ENCODE peak calls at places on chromosomes 7 and 10, in four cellular contexts. L is IMR-90, D is tibial nerve, X is body of pancreas. C is an unnamed sample. For H3K27me3 and H3K4me1, the result is how much of the 10 kb centered on the place peaks cover.

GRCh38 chr7:114620208-114620607 is 205.6 kb downstream of the FOXP2 start:
- DNase-seq in D (no peak), L (no peak), X (no peak), C (no peak)

GRCh38 chr10:57008189-57008588 is 647.1 kb upstream of the ZWINT start:
- DNase-seq in X (no peak), L (no peak), D (no peak), C (no peak)

GRCh38 chr7:55774327-55775050 is 88.1 kb downstream of the SEPTIN14 start:
- DNase-seq in D (no peak), L (no peak), X (peak), C (no peak)

GRCh38 chr7:108650487-108650886 is 80.8 kb downstream of the DNAJB9 start:
- DNase-seq in L (peak), X (no peak), D (no peak), C (no peak)

GRCh38 chr10:3294919-3295318 is 122.3 kb upstream of the PITRM1 start:
- DNase-seq in D (no peak), L (no peak), X (no peak), C (no peak)

GRCh38 chr7:51213618-51214017 is 103.0 kb downstream of the COBL start:
- DNase-seq in X (no peak), D (no peak), L (no peak), C (no peak)

GRCh38 chr10:103739039-103739764 is 116.2 kb downstream of the SH3PXD2A start:
- DNase-seq in X (peak), D (peak), L (peak), C (peak)

GRCh38 chr10:88960854-88961253 is 8.3 kb upstream of the ACTA2 start:
- DNase-seq in D (no peak), L (no peak), X (no peak), C (no peak)

GRCh38 chr7:150398965-150399320 is 19.8 kb downstream of the ZNF775 start:
- DNase-seq in X (no peak), D (no peak), L (no peak), C (no peak)

GRCh38 chr10:8359467-8359866 is 305.0 kb downstream of the GATA3 start:
- DNase-seq in D (no peak), L (no peak), X (no peak), C (no peak)

GRCh38 chr7:99638731-99639130 is 22.0 kb downstream of the ZSCAN25 start:
- DNase-seq in L (no peak), D (no peak), X (no peak), C (no peak)

GRCh38 chr10:89134963-89135362 is 72.2 kb downstream of the CH25H start:
- DNase-seq in X (no peak), D (no peak), L (no peak), C (no peak)

GRCh38 chr7:40024048-40024447 is 74.0 kb downstream of the CDK13 start:
- DNase-seq in L (no peak), X (no peak), D (no peak), C (no peak)

GRCh38 chr7:44062903-44063295 is 2.5 kb downstream of the PGAM2 start:
- DNase-seq in L (no peak), X (no peak), D (no peak), C (no peak)

GRCh38 chr10:13165177-13165576 is 3.8 kb downstream of the MCM10 start:
- DNase-seq in L (no peak), X (no peak), D (no peak), C (no peak)

GRCh38 chr10:5840314-5841307 is 27.4 kb upstream of the GDI2 start:
- DNase-seq in X (peak), L (no peak), D (peak), C (peak)

GRCh38 chr10:623039-623438 is 66.4 kb downstream of the DIP2C start:
- DNase-seq in D (no peak), L (no peak), X (no peak), C (no peak)

GRCh38 chr7:45601094-45601493 is 26.9 kb downstream of the ADCY1 start:
- DNase-seq in X (no peak), L (no peak), D (no peak), C (no peak)

GRCh38 chr7:45347804-45348203 is 190.2 kb downstream of the RAMP3 start:
- DNase-seq in L (peak), X (no peak), D (no peak), C (no peak)

GRCh38 chr10:13839430-13839986 is 252.7 kb downstream of the PRPF18 start:
- DNase-seq in X (no peak), L (peak), D (no peak), C (no peak)

GRCh38 chr7:106365252-106366005 is 80.6 kb upstream of the NAMPT start:
- DNase-seq in L (no peak), D (no peak), X (peak), C (no peak)

GRCh38 chr10:15035385-15036301 is 8.1 kb upstream of the OLAH start:
- DNase-seq in X (peak), D (peak), L (peak), C (peak)

GRCh38 chr7:31935115-31935514 is 135.1 kb downstream of the PDE1C start:
- DNase-seq in D (no peak), L (no peak), X (no peak), C (no peak)

GRCh38 chr10:83765711-83766110 is 373.6 kb upstream of the GHITM start:
- DNase-seq in D (no peak), X (no peak), L (no peak), C (no peak)

GRCh38 chr7:95631545-95631944 is 35.2 kb upstream of the PDK4 start:
- DNase-seq in X (no peak), D (no peak), L (no peak), C (no peak)

GRCh38 chr7:6172331-6173295 is 99.8 kb downstream of the CYTH3 start:
- DNase-seq in L (peak), D (no peak), X (no peak), C (no peak)

GRCh38 chr7:55130079-55130476 is 111.3 kb downstream of the EGFR start:
- DNase-seq in L (peak), X (no peak), D (no peak), C (no peak)

GRCh38 chr7:45923290-45923689 is 2.2 kb upstream of the IGFBP3 start:
- DNase-seq in D (peak), X (peak), L (peak), C (peak)

GRCh38 chr7:25995893-25996529 is 156.0 kb upstream of the NFE2L3 start:
- DNase-seq in D (no peak), L (no peak), X (peak), C (no peak)

GRCh38 chr7:46155367-46155766 is 234.3 kb upstream of the IGFBP3 start:
- DNase-seq in D (no peak), X (no peak), L (no peak), C (no peak)

GRCh38 chr7:2628137-2628482 is 3.7 kb upstream of the TTYH3 start:
- DNase-seq in D (no peak), X (no peak), L (no peak), C (no peak)

GRCh38 chr7:73560035-73560835 is 2.7 kb upstream of the BCL7B start:
- DNase-seq in X (no peak), D (no peak), L (peak), C (no peak)

GRCh38 chr10:77333610-77334340 is 303.8 kb downstream of the KCNMA1 start:
- DNase-seq in D (no peak), X (peak), L (peak), C (no peak)

DNA sequence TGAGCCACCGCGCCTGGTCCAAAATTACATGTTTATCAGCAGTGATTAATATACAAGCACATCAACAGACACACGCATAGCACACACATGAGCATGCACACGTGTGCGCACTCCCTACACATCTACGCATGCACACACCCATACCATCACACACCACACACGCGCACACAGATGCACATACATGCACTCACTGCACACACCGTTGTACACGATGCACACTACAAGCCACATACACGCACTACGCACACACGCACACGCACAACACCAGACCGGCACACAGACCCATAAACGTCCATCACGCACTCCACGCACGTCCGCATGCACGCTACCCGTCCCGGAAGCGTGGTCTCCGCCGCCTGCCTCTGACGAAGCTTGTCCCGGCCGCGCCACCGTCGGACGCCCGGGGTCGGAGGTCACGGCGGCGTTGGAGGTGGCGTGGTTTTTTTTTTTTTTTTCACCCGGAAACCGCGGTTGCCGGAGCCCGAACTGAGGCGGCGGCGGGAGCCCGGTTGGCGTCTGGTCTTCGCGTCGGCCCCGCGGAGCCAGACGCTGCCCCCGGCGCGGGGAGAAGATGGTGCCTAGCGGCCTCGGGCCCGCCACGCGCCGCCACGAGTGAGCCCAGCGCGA is at the start of gene TMEM248:
- DNase-seq in L (peak), X (peak), D (peak), C (peak)
- TF ChIP-seq POLR2A in L (peak), X (no peak), D (peak), C (peak)

GRCh38 chr10:69641261-69641980 is 11.4 kb downstream of the FAM241B start:
- DNase-seq in D (no peak), X (no peak), L (no peak), C (no peak)
- H3K27me3 ChIP-seq in D (under half), X (under half), L (half or more), C (under half)

GRCh38 chr10:32958992-32959703 is 1.1 kb upstream of the ITGB1 start:
- DNase-seq in L (no peak), D (no peak), X (no peak), C (no peak)

GRCh38 chr10:32956365-32957197 is 1.4 kb downstream of the ITGB1 start:
- DNase-seq in X (no peak), L (no peak), D (no peak), C (no peak)

GRCh38 chr10:32955790-32956189 is 2.2 kb downstream of the ITGB1 start:
- DNase-seq in L (no peak), D (no peak), X (no peak), C (no peak)

GRCh38 chr10:32958085-32958991 is at the start of gene ITGB1:
- DNase-seq in D (peak), X (peak), L (peak), C (peak)

GRCh38 chr10:32957341-32958084 is 517 bp downstream of the ITGB1 start:
- DNase-seq in L (no peak), D (no peak), X (peak), C (peak)
- H3K4me1 ChIP-seq in L (under half), D (half or more), X (half or more), C (under half)

DNA sequence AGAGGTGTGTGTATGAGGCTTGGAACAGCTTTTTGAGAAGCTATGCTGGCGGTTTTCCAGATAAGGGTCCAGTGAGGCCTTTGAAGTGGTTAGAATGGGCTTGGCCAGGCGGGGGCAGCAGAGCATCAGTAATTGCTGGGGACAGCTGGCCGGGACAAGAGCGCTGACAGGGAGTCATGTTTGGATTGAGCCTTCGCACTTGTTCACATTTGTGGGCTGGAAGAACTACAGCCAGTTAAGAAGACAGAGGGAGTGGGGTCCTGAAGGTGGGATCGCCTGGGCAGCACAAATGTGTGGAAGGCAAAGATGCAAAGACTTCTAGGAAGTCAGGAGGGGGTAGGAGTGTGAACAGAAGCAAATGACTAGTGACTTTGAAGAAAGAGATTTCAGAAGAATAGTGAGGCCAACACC is 12.8 kb upstream of the SDHAF3 start:
- DNase-seq in L (peak), X (peak), D (peak), C (peak)
- TF ChIP-seq POLR2A in L (no peak), X (no peak), D (no peak), C (no peak)